ENCODE peak calls at places on chromosomes 6 and 20, in eight cellular contexts. One of them, this sample, is unnamed.

GRCh38 chr6:111441678-111442243 is 41.3 kb downstream of the REV3L start:
- DNase-seq in heart left ventricle: no peak
- DNase-seq in breast epithelium: no peak
- DNase-seq in upper lobe of left lung: no peak
- DNase-seq in OCI-LY7: no peak
- DNase-seq in CD8-positive, alpha-beta T cell: no peak
- DNase-seq in CD4-positive, alpha-beta T cell: no peak
- DNase-seq in gastrocnemius medialis: no peak
- DNase-seq in this sample: no peak

GRCh38 chr6:57283096-57283495 is 34.3 kb upstream of the PRIM2 start:
- DNase-seq in heart left ventricle: no peak
- DNase-seq in breast epithelium: no peak
- DNase-seq in upper lobe of left lung: no peak
- DNase-seq in OCI-LY7: no peak
- DNase-seq in CD8-positive, alpha-beta T cell: no peak
- DNase-seq in CD4-positive, alpha-beta T cell: no peak
- DNase-seq in gastrocnemius medialis: no peak
- DNase-seq in this sample: no peak

GRCh38 chr20:4160761-4161305 is 145.5 kb upstream of the RNF24 start:
- DNase-seq in heart left ventricle: peak; percentile 61
- DNase-seq in breast epithelium: no peak
- DNase-seq in upper lobe of left lung: peak; percentile 80
- DNase-seq in OCI-LY7: peak; percentile 50
- DNase-seq in CD8-positive, alpha-beta T cell: no peak
- DNase-seq in CD4-positive, alpha-beta T cell: no peak
- DNase-seq in gastrocnemius medialis: no peak
- DNase-seq in this sample: no peak

GRCh38 chr6:89563866-89564265 is 74.7 kb downstream of the LYRM2 start:
- DNase-seq in heart left ventricle: no peak
- DNase-seq in breast epithelium: no peak
- DNase-seq in upper lobe of left lung: no peak
- DNase-seq in OCI-LY7: no peak
- DNase-seq in CD8-positive, alpha-beta T cell: no peak
- DNase-seq in CD4-positive, alpha-beta T cell: no peak
- DNase-seq in gastrocnemius medialis: no peak
- DNase-seq in this sample: no peak

GRCh38 chr6:23269436-23269835 is 700.1 kb downstream of the HDGFL1 start:
- DNase-seq in heart left ventricle: no peak
- DNase-seq in breast epithelium: no peak
- DNase-seq in upper lobe of left lung: no peak
- DNase-seq in OCI-LY7: no peak
- DNase-seq in CD8-positive, alpha-beta T cell: no peak
- DNase-seq in CD4-positive, alpha-beta T cell: no peak
- DNase-seq in gastrocnemius medialis: no peak
- DNase-seq in this sample: no peak

GRCh38 chr6:128057541-128058335 is 156.9 kb upstream of the THEMIS start:
- DNase-seq in heart left ventricle: no peak
- DNase-seq in breast epithelium: no peak
- DNase-seq in upper lobe of left lung: no peak
- DNase-seq in OCI-LY7: no peak
- DNase-seq in CD8-positive, alpha-beta T cell: no peak
- DNase-seq in CD4-positive, alpha-beta T cell: no peak
- DNase-seq in gastrocnemius medialis: no peak
- DNase-seq in this sample: no peak

GRCh38 chr6:75065524-75065923 is 140.3 kb downstream of the COL12A1 start:
- DNase-seq in heart left ventricle: no peak
- DNase-seq in breast epithelium: no peak
- DNase-seq in upper lobe of left lung: no peak
- DNase-seq in OCI-LY7: no peak
- DNase-seq in CD8-positive, alpha-beta T cell: no peak
- DNase-seq in CD4-positive, alpha-beta T cell: no peak
- DNase-seq in gastrocnemius medialis: no peak
- DNase-seq in this sample: peak; percentile 95

GRCh38 chr6:2862712-2863174 is 21.1 kb upstream of the SERPINB1 start:
- DNase-seq in heart left ventricle: no peak
- DNase-seq in breast epithelium: no peak
- DNase-seq in upper lobe of left lung: no peak
- DNase-seq in OCI-LY7: peak; percentile 95
- DNase-seq in CD8-positive, alpha-beta T cell: no peak
- DNase-seq in CD4-positive, alpha-beta T cell: no peak
- DNase-seq in gastrocnemius medialis: no peak
- DNase-seq in this sample: no peak

GRCh38 chr6:43308101-43308989 is at the start of gene CRIP3:
- DNase-seq in heart left ventricle: peak; percentile 61
- DNase-seq in breast epithelium: peak; percentile 26
- DNase-seq in upper lobe of left lung: peak; percentile 86
- DNase-seq in OCI-LY7: peak; percentile 56
- DNase-seq in CD8-positive, alpha-beta T cell: peak; percentile 38
- DNase-seq in CD4-positive, alpha-beta T cell: peak; percentile 34
- DNase-seq in gastrocnemius medialis: no peak
- DNase-seq in this sample: peak; percentile 56

GRCh38 chr6:159169193-159169555 is at the start of gene FNDC1:
- DNase-seq in heart left ventricle: peak; percentile 58
- DNase-seq in breast epithelium: no peak
- DNase-seq in upper lobe of left lung: peak; percentile 94
- DNase-seq in OCI-LY7: peak; percentile 59
- DNase-seq in CD8-positive, alpha-beta T cell: no peak
- DNase-seq in CD4-positive, alpha-beta T cell: peak; percentile 25
- DNase-seq in gastrocnemius medialis: no peak
- DNase-seq in this sample: peak; percentile 38

GRCh38 chr6:93242049-93242448 is 177.3 kb downstream of the EPHA7 start:
- DNase-seq in heart left ventricle: no peak
- DNase-seq in breast epithelium: no peak
- DNase-seq in upper lobe of left lung: no peak
- DNase-seq in OCI-LY7: no peak
- DNase-seq in CD8-positive, alpha-beta T cell: no peak
- DNase-seq in CD4-positive, alpha-beta T cell: no peak
- DNase-seq in gastrocnemius medialis: no peak
- DNase-seq in this sample: no peak

GRCh38 chr20:24480523-24480922 is 11.1 kb downstream of the SYNDIG1 start:
- DNase-seq in heart left ventricle: no peak
- DNase-seq in breast epithelium: no peak
- DNase-seq in upper lobe of left lung: no peak
- DNase-seq in OCI-LY7: no peak
- DNase-seq in CD8-positive, alpha-beta T cell: no peak
- DNase-seq in CD4-positive, alpha-beta T cell: no peak
- DNase-seq in gastrocnemius medialis: no peak
- DNase-seq in this sample: no peak

GRCh38 chr20:51412333-51412761 is 130.2 kb downstream of the NFATC2 start:
- DNase-seq in heart left ventricle: peak; percentile 59
- DNase-seq in breast epithelium: peak; percentile 42
- DNase-seq in upper lobe of left lung: peak; percentile 59
- DNase-seq in OCI-LY7: no peak
- DNase-seq in CD8-positive, alpha-beta T cell: no peak
- DNase-seq in CD4-positive, alpha-beta T cell: no peak
- DNase-seq in gastrocnemius medialis: no peak
- DNase-seq in this sample: peak; percentile 54

GRCh38 chr6:43890197-43891062 is 120.4 kb downstream of the VEGFA start:
- DNase-seq in heart left ventricle: no peak
- DNase-seq in breast epithelium: no peak
- DNase-seq in upper lobe of left lung: no peak
- DNase-seq in OCI-LY7: no peak
- DNase-seq in CD8-positive, alpha-beta T cell: no peak
- DNase-seq in CD4-positive, alpha-beta T cell: no peak
- DNase-seq in gastrocnemius medialis: no peak
- DNase-seq in this sample: no peak

GRCh38 chr6:82025271-82025670 is 222.3 kb downstream of the IBTK start:
- DNase-seq in heart left ventricle: no peak
- DNase-seq in breast epithelium: no peak
- DNase-seq in upper lobe of left lung: no peak
- DNase-seq in OCI-LY7: no peak
- DNase-seq in CD8-positive, alpha-beta T cell: no peak
- DNase-seq in CD4-positive, alpha-beta T cell: no peak
- DNase-seq in gastrocnemius medialis: no peak
- DNase-seq in this sample: peak; percentile 74

GRCh38 chr6:93424303-93425064 is 5.1 kb upstream of the EPHA7 start:
- DNase-seq in heart left ventricle: no peak
- DNase-seq in breast epithelium: no peak
- DNase-seq in upper lobe of left lung: no peak
- DNase-seq in OCI-LY7: peak; percentile 1
- DNase-seq in CD8-positive, alpha-beta T cell: no peak
- DNase-seq in CD4-positive, alpha-beta T cell: no peak
- DNase-seq in gastrocnemius medialis: no peak
- DNase-seq in this sample: peak; percentile 58

GRCh38 chr6:84282566-84282965 is 55.1 kb upstream of the CEP162 start:
- DNase-seq in heart left ventricle: peak; percentile 24
- DNase-seq in breast epithelium: no peak
- DNase-seq in upper lobe of left lung: no peak
- DNase-seq in OCI-LY7: no peak
- DNase-seq in CD8-positive, alpha-beta T cell: no peak
- DNase-seq in CD4-positive, alpha-beta T cell: no peak
- DNase-seq in gastrocnemius medialis: no peak
- DNase-seq in this sample: peak; percentile 50

GRCh38 chr6:97632392-97632791 is 349.4 kb upstream of the MMS22L start:
- DNase-seq in heart left ventricle: no peak
- DNase-seq in breast epithelium: no peak
- DNase-seq in upper lobe of left lung: no peak
- DNase-seq in OCI-LY7: no peak
- DNase-seq in CD8-positive, alpha-beta T cell: no peak
- DNase-seq in CD4-positive, alpha-beta T cell: no peak
- DNase-seq in gastrocnemius medialis: no peak
- DNase-seq in this sample: no peak

GRCh38 chr6:27672113-27672799 is 199.4 kb upstream of the ZNF184 start:
- DNase-seq in heart left ventricle: no peak
- DNase-seq in breast epithelium: no peak
- DNase-seq in upper lobe of left lung: no peak
- DNase-seq in OCI-LY7: no peak
- DNase-seq in CD8-positive, alpha-beta T cell: no peak
- DNase-seq in CD4-positive, alpha-beta T cell: no peak
- DNase-seq in gastrocnemius medialis: no peak
- DNase-seq in this sample: peak; percentile 92

GRCh38 chr20:26209171-26209941 is 512.7 kb upstream of the ZNF337 start:
- DNase-seq in heart left ventricle: peak; percentile 9
- DNase-seq in breast epithelium: no peak
- DNase-seq in upper lobe of left lung: peak; percentile 87
- DNase-seq in OCI-LY7: no peak
- DNase-seq in CD8-positive, alpha-beta T cell: no peak
- DNase-seq in CD4-positive, alpha-beta T cell: peak; percentile 11
- DNase-seq in gastrocnemius medialis: no peak
- DNase-seq in this sample: peak; percentile 10

GRCh38 chr20:59657459-59658046 is 53.2 kb downstream of the PHACTR3 start:
- DNase-seq in heart left ventricle: no peak
- DNase-seq in breast epithelium: no peak
- DNase-seq in upper lobe of left lung: no peak
- DNase-seq in OCI-LY7: no peak
- DNase-seq in CD8-positive, alpha-beta T cell: no peak
- DNase-seq in CD4-positive, alpha-beta T cell: no peak
- DNase-seq in gastrocnemius medialis: no peak
- DNase-seq in this sample: no peak
- H3K9me3 ChIP-seq in heart left ventricle: peaks cover 6% of the 10 kb centered on the region
- H3K9me3 ChIP-seq in breast epithelium: peaks cover 39% of the 10 kb centered on the region
- H3K9me3 ChIP-seq in upper lobe of left lung: peaks cover 25% of the 10 kb centered on the region
- H3K9me3 ChIP-seq in OCI-LY7: peaks cover 8% of the 10 kb centered on the region
- H3K9me3 ChIP-seq in CD8-positive, alpha-beta T cell: peaks cover 12% of the 10 kb centered on the region
- H3K9me3 ChIP-seq in CD4-positive, alpha-beta T cell: peaks cover 33% of the 10 kb centered on the region
- H3K9me3 ChIP-seq in gastrocnemius medialis: no peaks in the 10 kb centered on the region
- H3K9me3 ChIP-seq in this sample: peaks cover 17% of the 10 kb centered on the region

GRCh38 chr6:36039113-36039512 is 11.5 kb downstream of the MAPK14 start:
- DNase-seq in heart left ventricle: no peak
- DNase-seq in breast epithelium: no peak
- DNase-seq in upper lobe of left lung: no peak
- DNase-seq in OCI-LY7: no peak
- DNase-seq in CD8-positive, alpha-beta T cell: no peak
- DNase-seq in CD4-positive, alpha-beta T cell: no peak
- DNase-seq in gastrocnemius medialis: no peak
- DNase-seq in this sample: no peak
- H3K27ac ChIP-seq in heart left ventricle: no peak overlapping the region
- H3K27ac ChIP-seq in breast epithelium: no peak overlapping the region
- H3K27ac ChIP-seq in upper lobe of left lung: no peak overlapping the region
- H3K27ac ChIP-seq in OCI-LY7: no peak overlapping the region
- H3K27ac ChIP-seq in CD8-positive, alpha-beta T cell: no peak overlapping the region
- H3K27ac ChIP-seq in CD4-positive, alpha-beta T cell: no peak overlapping the region
- H3K27ac ChIP-seq in gastrocnemius medialis: no peak overlapping the region
- H3K27ac ChIP-seq in this sample: no peak overlapping the region

DNA sequence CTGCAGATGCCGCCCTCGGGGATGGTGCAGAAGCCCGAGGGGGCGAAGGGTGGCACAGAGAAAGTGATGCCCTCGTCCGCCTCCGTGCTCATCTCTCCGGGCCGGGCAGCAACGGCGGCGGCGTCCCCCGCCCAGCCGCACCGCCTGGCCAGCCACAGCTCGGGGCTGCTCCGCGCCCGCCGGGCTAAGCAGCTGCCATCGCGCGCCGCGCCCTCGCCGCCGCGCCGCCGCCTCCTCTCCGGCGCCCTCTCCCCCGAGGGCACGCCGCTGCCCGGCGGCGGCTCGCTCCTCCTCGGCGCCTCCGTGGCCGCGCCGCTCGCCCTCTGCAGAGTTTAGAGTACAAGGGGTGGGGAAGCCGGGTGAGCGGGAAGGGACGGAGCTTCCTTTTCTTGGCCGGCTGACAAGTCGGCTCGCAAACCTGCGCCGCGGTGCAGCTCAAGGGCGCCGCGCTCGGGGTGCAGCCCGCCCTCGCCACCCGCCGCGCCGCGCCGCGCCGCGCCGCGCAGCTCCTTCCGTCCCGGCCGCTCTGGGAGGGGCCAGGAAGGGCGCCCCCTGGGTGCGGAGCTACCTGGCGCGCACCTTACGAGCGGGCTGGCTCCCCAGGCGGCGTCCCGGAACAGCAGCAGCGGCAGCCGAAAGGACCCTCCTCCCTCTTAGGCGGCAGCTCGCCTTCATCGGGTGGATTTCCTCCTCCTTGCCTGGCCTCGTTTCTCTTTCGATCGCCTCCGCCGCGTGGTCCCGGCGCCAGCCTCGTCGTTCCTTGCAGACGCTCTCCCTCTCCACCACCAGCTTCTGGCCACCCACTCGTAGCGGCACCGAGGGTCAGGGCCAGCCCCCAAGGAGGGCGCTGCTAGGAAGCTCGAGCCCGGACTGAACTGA is at the start of gene MAP3K5:
- DNase-seq in heart left ventricle: peak; percentile 90
- DNase-seq in breast epithelium: peak; percentile 68
- DNase-seq in upper lobe of left lung: peak; percentile 97
- DNase-seq in OCI-LY7: peak; percentile 94
- DNase-seq in CD8-positive, alpha-beta T cell: peak; percentile 89
- DNase-seq in CD4-positive, alpha-beta T cell: peak; percentile 93
- DNase-seq in gastrocnemius medialis: peak; percentile 74
- DNase-seq in this sample: peak; percentile 83
- TF ChIP-seq CTCF in heart left ventricle: no peak
- TF ChIP-seq CTCF in breast epithelium: peak; percentile 54
- TF ChIP-seq CTCF in upper lobe of left lung: peak; percentile 74
- TF ChIP-seq CTCF in OCI-LY7: peak; percentile 36
- TF ChIP-seq CTCF in CD8-positive, alpha-beta T cell: peak; percentile 41
- TF ChIP-seq CTCF in CD4-positive, alpha-beta T cell: no peak
- TF ChIP-seq CTCF in gastrocnemius medialis: peak; percentile 48
- TF ChIP-seq CTCF in this sample: no peak

DNA sequence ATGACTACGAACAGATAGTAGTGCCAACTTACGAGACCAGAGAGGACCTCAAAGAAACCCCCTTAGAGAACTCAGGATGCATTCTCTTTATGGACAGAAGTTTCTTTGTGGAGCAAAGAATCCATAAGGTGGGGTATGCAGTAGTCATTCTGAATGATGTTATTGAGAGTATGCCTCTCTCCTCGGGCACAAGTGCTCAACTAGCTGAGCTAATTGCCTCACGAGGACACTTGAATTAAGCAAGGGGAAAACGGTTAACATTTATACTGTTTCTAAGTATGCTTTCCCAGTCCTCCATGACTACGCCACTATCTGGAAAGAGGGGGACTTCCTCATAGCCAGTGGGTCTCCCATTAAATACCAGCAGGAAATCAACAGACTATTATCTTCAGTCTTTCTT is 25.6 kb downstream of the MC3R start:
- DNase-seq in heart left ventricle: no peak
- DNase-seq in breast epithelium: no peak
- DNase-seq in upper lobe of left lung: no peak
- DNase-seq in OCI-LY7: no peak
- DNase-seq in CD8-positive, alpha-beta T cell: no peak
- DNase-seq in CD4-positive, alpha-beta T cell: no peak
- DNase-seq in gastrocnemius medialis: no peak
- DNase-seq in this sample: no peak
- H3K9me3 ChIP-seq in heart left ventricle: no peaks in the 10 kb centered on the region
- H3K9me3 ChIP-seq in breast epithelium: no peaks in the 10 kb centered on the region
- H3K9me3 ChIP-seq in upper lobe of left lung: no peaks in the 10 kb centered on the region
- H3K9me3 ChIP-seq in OCI-LY7: no peaks in the 10 kb centered on the region
- H3K9me3 ChIP-seq in CD8-positive, alpha-beta T cell: no peaks in the 10 kb centered on the region
- H3K9me3 ChIP-seq in CD4-positive, alpha-beta T cell: no peaks in the 10 kb centered on the region
- H3K9me3 ChIP-seq in gastrocnemius medialis: no peaks in the 10 kb centered on the region
- H3K9me3 ChIP-seq in this sample: no peaks in the 10 kb centered on the region